ENCODE peak calls at places on chromosomes 12 and 14, in five cellular contexts. P, F, T, E and S are unnamed samples.

GRCh38 chr12:12913626-12914388 is 22.4 kb downstream of the GPRC5A start:
- DNase-seq in P (no peak), F (no peak), T (no peak), E (no peak), S (no peak)

GRCh38 chr14:105294142-105294597 is 6.6 kb downstream of the BRF1 start:
- DNase-seq in P (no peak), F (no peak), T (no peak), E (no peak), S (no peak)

GRCh38 chr14:88417594-88417993 is 32.1 kb downstream of the SPATA7 start:
- DNase-seq in P (no peak), F (no peak), T (no peak), E (no peak), S (no peak)

GRCh38 chr14:34522496-34522895 is 17.0 kb downstream of the EAPP start:
- DNase-seq in P (no peak), F (no peak), T (no peak), E (no peak), S (no peak)

GRCh38 chr14:99213101-99213500 is 58.9 kb downstream of the BCL11B start:
- DNase-seq in P (no peak), F (no peak), T (no peak), E (no peak), S (no peak)

GRCh38 chr12:21672151-21672550 is 14.5 kb upstream of the LDHB start:
- DNase-seq in P (no peak), F (no peak), T (no peak), E (no peak), S (no peak)

GRCh38 chr14:89202413-89202812 is 214.6 kb downstream of the FOXN3 start:
- DNase-seq in P (no peak), F (no peak), T (no peak), E (no peak), S (no peak)

GRCh38 chr14:99391671-99392070 is 89.0 kb downstream of the SETD3 start:
- DNase-seq in P (no peak), F (no peak), T (no peak), E (no peak), S (no peak)

GRCh38 chr12:23025372-23026021 is 400.5 kb downstream of the ETNK1 start:
- DNase-seq in P (no peak), F (no peak), T (no peak), E (peak), S (no peak)

GRCh38 chr12:3755898-3756297 is 3.0 kb upstream of the CRACR2A start:
- DNase-seq in P (no peak), F (no peak), T (no peak), E (no peak), S (no peak)

GRCh38 chr12:118101051-118101450 is 2.8 kb downstream of the VSIG10 start:
- DNase-seq in P (no peak), F (no peak), T (no peak), E (no peak), S (no peak)

GRCh38 chr12:103279444-103279843 is 216.3 kb downstream of the C12orf42 start:
- DNase-seq in P (no peak), F (no peak), T (no peak), E (no peak), S (no peak)

GRCh38 chr14:49984419-49984818 is 91.5 kb downstream of the ARF6 start:
- DNase-seq in P (no peak), F (no peak), T (no peak), E (no peak), S (no peak)

GRCh38 chr12:10847701-10848100 is 1.6 kb downstream of the PRR4 start:
- DNase-seq in P (no peak), F (no peak), T (no peak), E (no peak), S (no peak)

GRCh38 chr12:52156757-52157565 is 34.9 kb downstream of the KRT80 start:
- DNase-seq in P (peak), F (no peak), T (no peak), E (peak), S (peak)

GRCh38 chr14:28635387-28635786 is 131.2 kb upstream of the FOXG1 start:
- DNase-seq in P (no peak), F (no peak), T (no peak), E (peak), S (no peak)

GRCh38 chr12:106760184-106760531 is 14.3 kb upstream of the RIC8B start:
- DNase-seq in P (no peak), F (no peak), T (no peak), E (peak), S (no peak)

GRCh38 chr14:93160353-93160801 is 24.3 kb downstream of the MOAP1 start:
- DNase-seq in P (no peak), F (no peak), T (no peak), E (peak), S (no peak)

GRCh38 chr14:49483266-49483665 is 102.9 kb downstream of the RPS29 start:
- DNase-seq in P (no peak), F (no peak), T (no peak), E (no peak), S (no peak)

GRCh38 chr14:50670196-50670875 is 2.2 kb upstream of the SAV1 start:
- DNase-seq in P (no peak), F (no peak), T (no peak), E (peak), S (peak)

GRCh38 chr14:54483073-54483745 is 5.6 kb downstream of the GMFB start:
- DNase-seq in P (no peak), F (no peak), T (no peak), E (no peak), S (no peak)

GRCh38 chr14:23299986-23300686 is 2.5 kb downstream of the PPP1R3E start:
- DNase-seq in P (no peak), F (no peak), T (peak), E (no peak), S (no peak)

GRCh38 chr12:76340680-76341435 is 7.4 kb downstream of the BBS10 start:
- DNase-seq in P (no peak), F (no peak), T (no peak), E (no peak), S (no peak)

GRCh38 chr12:93848453-93849120 is 171.4 kb downstream of the CRADD start:
- DNase-seq in P (no peak), F (no peak), T (no peak), E (no peak), S (no peak)

GRCh38 chr12:4089147-4089606 is 184.4 kb upstream of the CCND2 start:
- DNase-seq in P (no peak), F (no peak), T (no peak), E (peak), S (no peak)

GRCh38 chr14:74478996-74479635 is 14.0 kb downstream of the NPC2 start:
- DNase-seq in P (no peak), F (no peak), T (no peak), E (peak), S (no peak)

GRCh38 chr14:87745507-87746118 is 247.4 kb downstream of the GALC start:
- DNase-seq in P (no peak), F (peak), T (no peak), E (peak), S (no peak)

GRCh38 chr12:25394025-25394424 is 143.3 kb upstream of the KRAS start:
- DNase-seq in P (no peak), F (no peak), T (no peak), E (no peak), S (no peak)

GRCh38 chr12:117518594-117519270 is 157.3 kb upstream of the NOS1 start:
- DNase-seq in P (no peak), F (no peak), T (no peak), E (no peak), S (peak)

DNA sequence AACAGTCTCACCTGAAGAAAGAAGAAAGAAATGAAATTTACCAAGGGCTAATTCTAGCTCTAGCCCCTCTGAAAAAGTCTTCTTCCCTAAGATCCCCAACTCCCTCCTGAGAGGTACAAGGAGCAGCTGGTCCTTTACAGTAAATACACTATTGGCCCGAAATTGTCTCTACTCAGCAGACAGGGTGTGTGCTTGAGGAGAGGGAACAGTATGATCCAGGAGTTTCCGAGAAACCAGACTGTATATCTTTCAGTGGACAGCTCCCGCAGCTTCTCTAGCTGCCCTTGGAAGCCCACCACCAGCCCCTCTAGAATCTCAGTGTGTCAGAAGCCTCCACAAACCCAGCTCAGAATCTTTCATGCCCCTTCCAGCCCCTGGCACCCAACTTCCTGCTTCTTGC is 8.1 kb downstream of the GPR84 start:
- DNase-seq in P (no peak), F (no peak), T (no peak), E (no peak), S (no peak)
- TF ChIP-seq POLR2AphosphoS5 in P (no peak), F (no peak), T (no peak), E (no peak), S (no peak)

GRCh38 chr12:14416658-14417057 is 51.2 kb downstream of the ATF7IP start:
- DNase-seq in P (no peak), F (no peak), T (no peak), E (peak), S (no peak)
- TF ChIP-seq CTCF in P (no peak), F (peak), T (no peak), E (no peak), S (no peak)

GRCh38 chr12:29582156-29582555 is 84.7 kb upstream of the OVCH1 start:
- DNase-seq in P (no peak), F (no peak), T (no peak), E (no peak), S (no peak)

GRCh38 chr12:29578731-29579130 is 81.2 kb upstream of the OVCH1 start:
- DNase-seq in P (no peak), F (no peak), T (no peak), E (no peak), S (no peak)

GRCh38 chr12:29580971-29581370 is 83.5 kb upstream of the OVCH1 start:
- DNase-seq in P (no peak), F (no peak), T (no peak), E (no peak), S (no peak)

GRCh38 chr12:29581641-29582040 is 84.2 kb upstream of the OVCH1 start:
- DNase-seq in P (no peak), F (peak), T (no peak), E (no peak), S (no peak)

GRCh38 chr12:29582677-29583076 is 85.2 kb upstream of the OVCH1 start:
- DNase-seq in P (peak), F (no peak), T (no peak), E (no peak), S (no peak)
- H3K27ac ChIP-seq in P (peak), F (no peak), T (no peak), E (no peak), S (peak)

DNA sequence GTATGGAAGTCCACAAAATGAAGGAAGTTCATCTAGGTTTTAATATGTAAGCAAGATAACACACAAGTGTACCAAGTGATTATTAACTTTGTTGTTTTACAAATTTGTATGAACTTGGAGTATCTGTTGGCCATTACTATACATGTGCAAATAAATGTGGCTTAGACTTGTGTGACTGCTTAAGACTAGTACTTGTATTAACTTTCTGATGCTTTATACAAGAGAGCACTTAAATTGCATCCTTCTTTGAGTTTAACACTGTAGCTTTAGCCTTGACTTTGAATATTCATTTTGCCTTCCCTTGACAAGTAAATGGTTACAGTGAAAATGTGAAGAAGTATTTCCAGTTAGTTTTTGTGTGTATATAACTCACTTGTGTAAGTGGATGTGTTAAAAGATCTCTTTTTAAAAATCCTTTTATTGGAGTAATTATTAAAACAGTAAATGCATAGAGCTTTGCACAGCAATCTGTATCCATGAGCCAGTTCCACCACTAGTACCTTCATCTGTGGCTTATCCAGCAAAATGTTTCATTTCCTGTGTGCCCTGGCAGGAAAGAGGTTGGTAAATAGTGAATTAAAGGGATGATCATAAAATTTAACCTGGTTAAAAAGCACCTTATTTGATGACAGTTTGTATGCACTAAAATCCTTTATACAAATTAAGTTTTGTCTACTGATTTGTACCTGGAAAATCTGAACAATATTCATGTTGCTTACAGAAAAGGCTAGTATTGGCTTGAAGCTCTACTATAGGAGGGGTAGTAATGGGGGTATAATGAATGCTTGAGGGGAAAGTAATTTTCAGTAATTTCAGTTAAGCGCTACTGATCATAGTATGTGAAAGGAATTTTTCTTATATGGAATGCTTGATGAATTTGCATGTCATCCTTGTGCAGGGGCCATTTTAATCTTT is 8.0 kb downstream of the PNN start:
- DNase-seq in P (no peak), F (no peak), T (no peak), E (no peak), S (no peak)
- TF ChIP-seq POLR2AphosphoS5 in P (no peak), F (no peak), T (no peak), E (no peak), S (no peak)

GRCh38 chr14:68816183-68816942 is 23.5 kb upstream of the ZFP36L1 start:
- DNase-seq in P (peak), F (no peak), T (peak), E (peak), S (peak)
- TF ChIP-seq CTCF in P (no peak), F (peak), T (peak), E (peak), S (peak)

GRCh38 chr12:65742481-65742971 is 81.8 kb upstream of the HMGA2 start:
- DNase-seq in P (no peak), F (no peak), T (no peak), E (peak), S (no peak)
- H3K27ac ChIP-seq in P (no peak), F (peak), T (no peak), E (no peak), S (no peak)